ENCODE peak calls at places on chromosome 21, in six cellular contexts. One of them, this sample, is unnamed.
A peak's percentile ranks its signal among the peaks of the same experiment; 100 is the strongest.

GRCh38 chr21:15514073-15514946 is 215.5 kb upstream of the USP25 start:
- DNase-seq in IMR-90: no peak
- DNase-seq in CD8-positive, alpha-beta memory T cell: peak; percentile 77
- DNase-seq in neuronal stem cell: no peak
- DNase-seq in fibroblast of villous mesenchyme: no peak
- DNase-seq in mammary epithelial cell: no peak
- DNase-seq in this sample: peak; percentile 33

GRCh38 chr21:36073181-36073580 is 3.4 kb downstream of the CBR1 start:
- DNase-seq in IMR-90: no peak
- DNase-seq in fibroblast of villous mesenchyme: no peak
- DNase-seq in CD8-positive, alpha-beta memory T cell: no peak
- DNase-seq in mammary epithelial cell: no peak
- DNase-seq in neuronal stem cell: no peak
- DNase-seq in this sample: no peak

GRCh38 chr21:35764586-35764985 is 295.7 kb downstream of the SETD4 start:
- DNase-seq in neuronal stem cell: no peak
- DNase-seq in fibroblast of villous mesenchyme: no peak
- DNase-seq in IMR-90: no peak
- DNase-seq in mammary epithelial cell: peak; percentile 46
- DNase-seq in CD8-positive, alpha-beta memory T cell: no peak
- DNase-seq in this sample: no peak

GRCh38 chr21:29610960-29611359 is 312.2 kb downstream of the BACH1 start:
- DNase-seq in neuronal stem cell: no peak
- DNase-seq in fibroblast of villous mesenchyme: peak; percentile 8
- DNase-seq in mammary epithelial cell: no peak
- DNase-seq in IMR-90: no peak
- DNase-seq in CD8-positive, alpha-beta memory T cell: no peak
- DNase-seq in this sample: no peak

GRCh38 chr21:15282666-15283065 is 217.9 kb upstream of the NRIP1 start:
- DNase-seq in fibroblast of villous mesenchyme: no peak
- DNase-seq in neuronal stem cell: no peak
- DNase-seq in IMR-90: no peak
- DNase-seq in CD8-positive, alpha-beta memory T cell: no peak
- DNase-seq in mammary epithelial cell: peak; percentile 51
- DNase-seq in this sample: no peak

GRCh38 chr21:31846690-31847089 is 26.1 kb upstream of the HUNK start:
- DNase-seq in CD8-positive, alpha-beta memory T cell: no peak
- DNase-seq in neuronal stem cell: no peak
- DNase-seq in IMR-90: no peak
- DNase-seq in fibroblast of villous mesenchyme: no peak
- DNase-seq in mammary epithelial cell: no peak
- DNase-seq in this sample: no peak

GRCh38 chr21:32516729-32517649 is 68.3 kb downstream of the TCP10L start:
- DNase-seq in mammary epithelial cell: peak; percentile 41
- DNase-seq in IMR-90: peak; percentile 99
- DNase-seq in fibroblast of villous mesenchyme: peak; percentile 100
- DNase-seq in neuronal stem cell: no peak
- DNase-seq in CD8-positive, alpha-beta memory T cell: no peak
- DNase-seq in this sample: no peak

GRCh38 chr21:34795152-34796141 is 126.7 kb downstream of the CLIC6 start:
- DNase-seq in IMR-90: peak; percentile 77
- DNase-seq in neuronal stem cell: no peak
- DNase-seq in mammary epithelial cell: peak; percentile 85
- DNase-seq in fibroblast of villous mesenchyme: peak; percentile 92
- DNase-seq in CD8-positive, alpha-beta memory T cell: no peak
- DNase-seq in this sample: no peak

GRCh38 chr21:44939532-44940115 is at the start of gene SLX9:
- DNase-seq in IMR-90: peak; percentile 73
- DNase-seq in mammary epithelial cell: peak; percentile 81
- DNase-seq in neuronal stem cell: peak; percentile 78
- DNase-seq in fibroblast of villous mesenchyme: peak; percentile 78
- DNase-seq in CD8-positive, alpha-beta memory T cell: peak; percentile 79
- DNase-seq in this sample: peak; percentile 82

GRCh38 chr21:42063206-42063577 is 7.9 kb upstream of the UMODL1 start:
- DNase-seq in IMR-90: no peak
- DNase-seq in CD8-positive, alpha-beta memory T cell: no peak
- DNase-seq in mammary epithelial cell: no peak
- DNase-seq in neuronal stem cell: no peak
- DNase-seq in fibroblast of villous mesenchyme: no peak
- DNase-seq in this sample: no peak

GRCh38 chr21:17610862-17611261 is 1.8 kb downstream of the BTG3 start:
- DNase-seq in neuronal stem cell: no peak
- DNase-seq in fibroblast of villous mesenchyme: peak; percentile 44
- DNase-seq in CD8-positive, alpha-beta memory T cell: no peak
- DNase-seq in IMR-90: peak; percentile 11
- DNase-seq in mammary epithelial cell: peak; percentile 12
- DNase-seq in this sample: no peak

GRCh38 chr21:27476696-27477095 is 509.8 kb upstream of the ADAMTS5 start:
- DNase-seq in IMR-90: peak; percentile 62
- DNase-seq in CD8-positive, alpha-beta memory T cell: no peak
- DNase-seq in mammary epithelial cell: no peak
- DNase-seq in neuronal stem cell: no peak
- DNase-seq in fibroblast of villous mesenchyme: peak; percentile 53
- DNase-seq in this sample: no peak

GRCh38 chr21:36297938-36298572 is 21.9 kb upstream of the MORC3 start:
- DNase-seq in IMR-90: peak; percentile 15
- DNase-seq in neuronal stem cell: no peak
- DNase-seq in fibroblast of villous mesenchyme: peak; percentile 77
- DNase-seq in CD8-positive, alpha-beta memory T cell: peak; percentile 80
- DNase-seq in mammary epithelial cell: peak; percentile 70
- DNase-seq in this sample: peak; percentile 87

GRCh38 chr21:27060190-27060589 is 93.3 kb upstream of the ADAMTS5 start:
- DNase-seq in neuronal stem cell: no peak
- DNase-seq in CD8-positive, alpha-beta memory T cell: no peak
- DNase-seq in IMR-90: peak; percentile 82
- DNase-seq in fibroblast of villous mesenchyme: peak; percentile 50
- DNase-seq in mammary epithelial cell: no peak
- DNase-seq in this sample: no peak

GRCh38 chr21:17590443-17590842 is 22.3 kb downstream of the BTG3 start:
- DNase-seq in neuronal stem cell: no peak
- DNase-seq in mammary epithelial cell: no peak
- DNase-seq in CD8-positive, alpha-beta memory T cell: no peak
- DNase-seq in IMR-90: peak; percentile 54
- DNase-seq in fibroblast of villous mesenchyme: peak; percentile 28
- DNase-seq in this sample: no peak